ENCODE peak calls at places on chromosomes 13 and 19, in seven cellular contexts. B, A, U, W, F, G and Z are unnamed samples.
A peak's percentile ranks its signal among the peaks of the same experiment; 100 is the strongest.

GRCh38 chr19:47232422-47233211 is 1.6 kb upstream of the BBC3 start:
- DNase-seq in F (peak; percentile 42), W (no peak), A (no peak), G (peak; percentile 75), B (no peak), U (peak; percentile 34), Z (peak; percentile 31)

GRCh38 chr19:32416749-32417469 is 11.3 kb downstream of the DPY19L3 start:
- DNase-seq in W (no peak), A (no peak), F (no peak), G (no peak), U (no peak), B (no peak), Z (no peak)

GRCh38 chr13:42119091-42119490 is 70.6 kb downstream of the DGKH start:
- DNase-seq in U (no peak), F (no peak), B (no peak), W (no peak), A (no peak), G (no peak), Z (no peak)

GRCh38 chr13:76886005-76886291 is 257 bp downstream of the KCTD12 start:
- DNase-seq in G (no peak), F (no peak), A (no peak), B (no peak), W (no peak), U (no peak), Z (no peak)

GRCh38 chr19:45782820-45783785 is 813 bp upstream of the DMPK start:
- DNase-seq in W (no peak), B (peak; percentile 95), F (peak; percentile 51), A (peak; percentile 91), U (peak; percentile 73), G (no peak), Z (no peak)

GRCh38 chr19:57056972-57057371 is 62.8 kb upstream of the USP29 start:
- DNase-seq in U (no peak), G (peak; percentile 60), B (no peak), F (no peak), A (peak; percentile 81), W (no peak), Z (no peak)

GRCh38 chr13:98225036-98225940 is 48.2 kb upstream of the RNF113B start:
- DNase-seq in B (no peak), W (no peak), G (no peak), U (no peak), A (no peak), F (peak; percentile 16), Z (no peak)

GRCh38 chr19:46718157-46718933 is 1.4 kb upstream of the PRKD2 start:
- DNase-seq in U (no peak), A (no peak), F (peak; percentile 60), W (no peak), G (peak; percentile 60), B (no peak), Z (peak; percentile 63)

GRCh38 chr13:46173656-46174055 is 8.3 kb downstream of the LCP1 start:
- DNase-seq in A (no peak), B (no peak), U (no peak), G (no peak), F (no peak), W (no peak), Z (no peak)

GRCh38 chr19:46607441-46607841 is 6.3 kb downstream of the CALM3 start:
- DNase-seq in W (no peak), A (no peak), F (peak; percentile 26), B (peak; percentile 63), G (peak; percentile 20), U (no peak), Z (no peak)

DNA sequence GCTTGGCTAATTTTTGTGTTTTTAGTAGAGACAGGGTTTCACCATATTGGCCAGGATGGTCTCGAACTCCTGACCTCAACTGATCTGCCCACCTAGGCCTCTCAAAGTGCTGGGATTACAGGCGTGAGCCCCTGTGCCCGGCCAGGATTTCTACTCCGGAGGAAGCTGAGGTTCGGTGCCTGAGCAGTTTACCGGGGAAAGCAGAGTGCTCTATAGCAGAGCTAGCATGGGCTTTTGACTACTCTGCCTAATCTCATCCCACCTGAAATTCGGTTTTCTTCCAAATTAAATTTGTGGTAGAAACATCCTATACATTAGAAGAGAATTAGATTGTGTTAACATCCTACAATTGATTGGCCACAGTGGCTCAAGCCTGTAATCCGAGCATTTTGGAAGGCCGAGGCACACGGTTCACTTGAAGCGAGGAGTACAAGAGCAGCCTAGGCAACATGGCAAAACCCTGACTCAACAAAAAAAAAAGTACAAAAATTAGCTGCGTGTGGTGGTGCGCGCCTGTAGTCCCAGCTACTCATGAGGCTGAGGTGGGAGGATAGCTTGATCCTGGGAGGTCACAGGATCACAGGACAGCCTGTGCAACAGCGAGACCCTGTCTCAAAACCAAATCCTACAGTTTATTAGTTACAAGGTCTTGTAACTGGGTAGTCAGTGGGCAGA is 1.6 kb downstream of the RPL13A start:
- DNase-seq in G (no peak), U (no peak), F (no peak), A (no peak), B (no peak), W (no peak), Z (no peak)
- H3K4me1 ChIP-seq in G (peaks cover 21% of the 10 kb centered on the region), U (peaks cover 18% of the 10 kb centered on the region), F (peaks cover 6% of the 10 kb centered on the region), A (peaks cover 17% of the 10 kb centered on the region), B (peaks cover 26% of the 10 kb centered on the region), W (peaks cover 10% of the 10 kb centered on the region), Z (peaks cover 31% of the 10 kb centered on the region)

DNA sequence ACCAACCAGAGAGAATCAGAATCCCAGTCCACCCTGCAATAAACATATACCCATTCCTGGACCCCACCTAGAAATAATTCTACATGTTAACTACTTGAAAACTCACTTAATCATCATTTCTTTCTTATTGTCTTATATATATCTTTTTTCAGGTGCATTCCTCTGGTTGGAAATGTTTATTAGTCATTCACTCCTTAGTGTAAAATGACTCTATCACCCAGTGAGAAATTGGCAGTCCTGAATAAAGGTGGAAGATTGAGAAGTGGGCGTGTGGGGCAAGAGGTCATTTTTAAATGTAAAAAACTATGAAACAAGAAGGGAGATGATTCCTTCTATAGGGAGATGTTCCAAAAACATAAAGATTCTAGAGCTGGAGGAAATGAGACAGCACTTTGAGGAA is 101.2 kb upstream of the MBNL2 start:
- DNase-seq in W (no peak), F (no peak), G (no peak), U (no peak), B (no peak), A (no peak), Z (no peak)
- H3K4me1 ChIP-seq in W (peaks cover 57% of the 10 kb centered on the region), F (peaks cover 19% of the 10 kb centered on the region), G (peaks cover 3% of the 10 kb centered on the region), U (peaks cover 76% of the 10 kb centered on the region), B (peaks cover 18% of the 10 kb centered on the region), A (peaks cover 22% of the 10 kb centered on the region), Z (peaks cover 18% of the 10 kb centered on the region)

DNA sequence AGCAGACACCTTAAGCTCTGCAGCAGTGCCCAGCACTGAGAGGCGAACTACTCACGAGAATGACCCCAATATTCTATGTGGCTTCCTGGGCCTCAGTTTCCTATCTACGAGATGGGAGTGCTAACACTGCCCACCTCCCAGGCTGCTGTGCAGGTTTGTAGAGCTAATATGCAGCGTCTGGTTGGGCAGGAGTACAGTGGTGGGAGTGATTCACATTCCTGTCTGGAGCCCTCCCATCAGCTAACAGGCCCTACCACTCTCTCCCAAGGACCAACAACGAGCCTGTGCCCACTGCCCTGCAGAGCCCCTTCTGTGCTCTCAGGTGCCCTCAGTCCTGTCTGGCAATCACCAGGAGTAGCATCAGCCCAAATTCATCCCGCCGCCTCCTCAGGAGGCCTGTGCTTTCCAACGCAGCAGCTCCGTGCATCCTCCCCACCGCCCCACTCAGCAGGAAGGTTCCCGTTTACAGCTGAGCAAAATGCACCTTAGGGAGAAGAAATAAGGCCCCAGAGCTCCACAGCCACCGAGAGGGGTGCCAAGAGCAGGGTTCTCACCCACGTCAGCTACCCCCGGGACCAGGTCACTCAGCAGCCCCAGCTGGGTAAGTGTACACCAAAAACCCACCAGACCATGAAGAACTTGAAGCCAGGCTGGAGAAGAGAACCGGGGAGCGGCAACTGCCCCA is 6.6 kb downstream of the AKT2 start:
- DNase-seq in G (no peak), B (peak; percentile 48), W (no peak), A (no peak), U (no peak), F (no peak), Z (no peak)
- H3K4me1 ChIP-seq in G (peaks cover 45% of the 10 kb centered on the region), B (peaks cover 77% of the 10 kb centered on the region), W (peaks cover 3% of the 10 kb centered on the region), A (peaks cover 74% of the 10 kb centered on the region), U (peaks cover 5% of the 10 kb centered on the region), F (peaks cover 5% of the 10 kb centered on the region), Z (peaks cover 91% of the 10 kb centered on the region)

GRCh38 chr19:29675120-29675649 is 9.9 kb downstream of the PLEKHF1 start:
- DNase-seq in W (no peak), G (no peak), B (peak; percentile 59), U (no peak), A (no peak), F (no peak), Z (no peak)
- H3K4me1 ChIP-seq in W (no peaks in the 10 kb centered on the region), G (peaks cover 5% of the 10 kb centered on the region), B (peaks cover 71% of the 10 kb centered on the region), U (peaks cover 48% of the 10 kb centered on the region), A (peaks cover 33% of the 10 kb centered on the region), F (no peaks in the 10 kb centered on the region), Z (peaks cover 41% of the 10 kb centered on the region)